ENCODE peak calls at places on chromosome 14, in seven cellular contexts. V, N, K, Q, W, D and E are unnamed samples.

GRCh38 chr14:81589381-81590065 is 55.9 kb upstream of the SEL1L start:
- DNase-seq in V (no peak), N (peak), K (no peak), Q (peak), W (no peak), D (no peak), E (no peak)

GRCh38 chr14:94689218-94689984 is 77.2 kb downstream of the SERPINA3 start:
- DNase-seq in V (peak), N (peak), K (no peak), Q (peak), W (peak), D (peak), E (peak)

GRCh38 chr14:54784060-54784459 is 118.6 kb downstream of the GCH1 start:
- DNase-seq in V (no peak), N (no peak), K (no peak), Q (no peak), W (no peak), D (no peak), E (no peak)

GRCh38 chr14:73662439-73663056 is 17.8 kb downstream of the DNAL1 start:
- DNase-seq in V (peak), N (no peak), K (peak), Q (peak), W (no peak), D (no peak), E (no peak)

GRCh38 chr14:32417956-32418552 is 89.0 kb downstream of the AKAP6 start:
- DNase-seq in V (no peak), N (no peak), K (peak), Q (peak), W (no peak), D (no peak), E (no peak)

GRCh38 chr14:54881761-54882401 is 20.7 kb downstream of the GCH1 start:
- DNase-seq in V (no peak), N (peak), K (no peak), Q (no peak), W (no peak), D (no peak), E (peak)

GRCh38 chr14:45258073-45258472 is 5.1 kb upstream of the MIS18BP1 start:
- DNase-seq in V (no peak), N (peak), K (no peak), Q (no peak), W (no peak), D (no peak), E (no peak)

GRCh38 chr14:100592972-100593371 is 5.8 kb upstream of the BEGAIN start:
- DNase-seq in V (no peak), N (no peak), K (no peak), Q (no peak), W (no peak), D (no peak), E (no peak)

GRCh38 chr14:81125536-81125935 is 95.2 kb downstream of the GTF2A1 start:
- DNase-seq in V (no peak), N (peak), K (no peak), Q (no peak), W (no peak), D (no peak), E (no peak)

GRCh38 chr14:94601961-94602391 is 10.2 kb upstream of the SERPINA3 start:
- DNase-seq in V (peak), N (no peak), K (peak), Q (peak), W (no peak), D (no peak), E (no peak)

GRCh38 chr14:103742499-103743255 is 27.1 kb downstream of the ZFYVE21 start:
- DNase-seq in V (no peak), N (no peak), K (no peak), Q (no peak), W (no peak), D (no peak), E (no peak)

GRCh38 chr14:66503532-66503931 is 4.4 kb upstream of the GPHN start:
- DNase-seq in V (no peak), N (no peak), K (no peak), Q (peak), W (no peak), D (no peak), E (no peak)

GRCh38 chr14:92974541-92975345 is 51.8 kb downstream of the CHGA start:
- DNase-seq in V (no peak), N (no peak), K (no peak), Q (no peak), W (no peak), D (no peak), E (no peak)

GRCh38 chr14:105180598-105181528 is at the start of gene NUDT14:
- DNase-seq in V (no peak), N (peak), K (no peak), Q (peak), W (peak), D (peak), E (peak)

GRCh38 chr14:55500219-55500701 is 59.8 kb upstream of the TBPL2 start:
- DNase-seq in V (no peak), N (no peak), K (no peak), Q (no peak), W (no peak), D (no peak), E (no peak)

GRCh38 chr14:72366619-72367018 is 434.4 kb downstream of the RGS6 start:
- DNase-seq in V (no peak), N (no peak), K (no peak), Q (peak), W (no peak), D (no peak), E (no peak)

GRCh38 chr14:104288272-104288671 is 149.9 kb downstream of the KIF26A start:
- DNase-seq in V (no peak), N (no peak), K (no peak), Q (no peak), W (no peak), D (no peak), E (no peak)